ENCODE peak calls at places on chromosomes 2 and 18, in nine cellular contexts. One of them, this sample, is unnamed.

GRCh38 chr18:57428221-57429150 is 6.7 kb upstream of the ONECUT2 start:
- DNase-seq in HCT116: no peak
- DNase-seq in brain microvascular endothelial cell: no peak
- DNase-seq in fibroblast of mammary gland: no peak
- DNase-seq in left ventricle myocardium inferior: no peak
- DNase-seq in cardiac muscle cell: no peak
- DNase-seq in IMR-90: no peak
- DNase-seq in AG10803: no peak
- DNase-seq in tibial artery: no peak
- DNase-seq in this sample: no peak

GRCh38 chr2:129925381-129925780 is 54.1 kb upstream of the RAB6C start:
- DNase-seq in HCT116: no peak
- DNase-seq in fibroblast of mammary gland: no peak
- DNase-seq in cardiac muscle cell: no peak
- DNase-seq in AG10803: no peak
- DNase-seq in IMR-90: no peak
- DNase-seq in tibial artery: no peak
- DNase-seq in brain microvascular endothelial cell: no peak
- DNase-seq in left ventricle myocardium inferior: no peak
- DNase-seq in this sample: no peak

GRCh38 chr2:25336446-25336845 is 5.3 kb downstream of the DNMT3A start:
- DNase-seq in HCT116: no peak
- DNase-seq in left ventricle myocardium inferior: no peak
- DNase-seq in brain microvascular endothelial cell: no peak
- DNase-seq in fibroblast of mammary gland: no peak
- DNase-seq in IMR-90: no peak
- DNase-seq in AG10803: no peak
- DNase-seq in tibial artery: no peak
- DNase-seq in cardiac muscle cell: no peak
- DNase-seq in this sample: peak; percentile 73

GRCh38 chr18:30106356-30106755 is 936.2 kb downstream of the DSC3 start:
- DNase-seq in cardiac muscle cell: no peak
- DNase-seq in AG10803: no peak
- DNase-seq in tibial artery: no peak
- DNase-seq in left ventricle myocardium inferior: no peak
- DNase-seq in HCT116: no peak
- DNase-seq in IMR-90: no peak
- DNase-seq in fibroblast of mammary gland: no peak
- DNase-seq in brain microvascular endothelial cell: no peak
- DNase-seq in this sample: no peak

GRCh38 chr2:237702439-237703397 is 75.3 kb downstream of the LRRFIP1 start:
- DNase-seq in cardiac muscle cell: peak; percentile 87
- DNase-seq in HCT116: no peak
- DNase-seq in IMR-90: peak; percentile 75
- DNase-seq in left ventricle myocardium inferior: peak; percentile 61
- DNase-seq in tibial artery: peak; percentile 69
- DNase-seq in fibroblast of mammary gland: peak; percentile 57
- DNase-seq in brain microvascular endothelial cell: peak; percentile 89
- DNase-seq in AG10803: peak; percentile 76
- DNase-seq in this sample: peak; percentile 85

GRCh38 chr2:38751847-38752410 is 768 bp upstream of the SRSF7 start:
- DNase-seq in HCT116: no peak
- DNase-seq in tibial artery: no peak
- DNase-seq in AG10803: no peak
- DNase-seq in cardiac muscle cell: no peak
- DNase-seq in left ventricle myocardium inferior: no peak
- DNase-seq in brain microvascular endothelial cell: peak; percentile 25
- DNase-seq in IMR-90: peak; percentile 29
- DNase-seq in fibroblast of mammary gland: peak; percentile 40
- DNase-seq in this sample: no peak

GRCh38 chr2:84938194-84938879 is 32.6 kb upstream of the KCMF1 start:
- DNase-seq in tibial artery: no peak
- DNase-seq in IMR-90: no peak
- DNase-seq in cardiac muscle cell: no peak
- DNase-seq in fibroblast of mammary gland: peak; percentile 38
- DNase-seq in left ventricle myocardium inferior: no peak
- DNase-seq in HCT116: peak; percentile 45
- DNase-seq in brain microvascular endothelial cell: no peak
- DNase-seq in AG10803: peak; percentile 71
- DNase-seq in this sample: peak; percentile 10

GRCh38 chr2:67169417-67170140 is 227.6 kb upstream of the ETAA1 start:
- DNase-seq in left ventricle myocardium inferior: no peak
- DNase-seq in cardiac muscle cell: no peak
- DNase-seq in tibial artery: no peak
- DNase-seq in IMR-90: peak; percentile 56
- DNase-seq in brain microvascular endothelial cell: peak; percentile 18
- DNase-seq in AG10803: peak; percentile 37
- DNase-seq in fibroblast of mammary gland: peak; percentile 72
- DNase-seq in HCT116: no peak
- DNase-seq in this sample: no peak

GRCh38 chr18:45879681-45880655 is 54.5 kb downstream of the SIGLEC15 start:
- DNase-seq in IMR-90: peak; percentile 65
- DNase-seq in AG10803: peak; percentile 57
- DNase-seq in tibial artery: peak; percentile 51
- DNase-seq in cardiac muscle cell: peak; percentile 76
- DNase-seq in left ventricle myocardium inferior: peak; percentile 60
- DNase-seq in brain microvascular endothelial cell: peak; percentile 47
- DNase-seq in HCT116: peak; percentile 23
- DNase-seq in fibroblast of mammary gland: peak; percentile 67
- DNase-seq in this sample: peak; percentile 84

GRCh38 chr18:9419956-9420631 is 55.2 kb upstream of the RALBP1 start:
- DNase-seq in brain microvascular endothelial cell: peak; percentile 26
- DNase-seq in left ventricle myocardium inferior: no peak
- DNase-seq in fibroblast of mammary gland: peak; percentile 14
- DNase-seq in tibial artery: no peak
- DNase-seq in AG10803: peak; percentile 84
- DNase-seq in cardiac muscle cell: peak; percentile 9
- DNase-seq in HCT116: no peak
- DNase-seq in IMR-90: peak; percentile 33
- DNase-seq in this sample: no peak

GRCh38 chr2:74010087-74010541 is 25.4 kb downstream of the TET3 start:
- DNase-seq in tibial artery: no peak
- DNase-seq in fibroblast of mammary gland: no peak
- DNase-seq in AG10803: no peak
- DNase-seq in HCT116: no peak
- DNase-seq in IMR-90: no peak
- DNase-seq in cardiac muscle cell: peak; percentile 72
- DNase-seq in brain microvascular endothelial cell: no peak
- DNase-seq in left ventricle myocardium inferior: no peak
- DNase-seq in this sample: no peak

GRCh38 chr2:74007120-74007519 is 22.4 kb downstream of the TET3 start:
- DNase-seq in HCT116: no peak
- DNase-seq in brain microvascular endothelial cell: peak; percentile 26
- DNase-seq in left ventricle myocardium inferior: no peak
- DNase-seq in cardiac muscle cell: no peak
- DNase-seq in tibial artery: no peak
- DNase-seq in fibroblast of mammary gland: peak; percentile 78
- DNase-seq in AG10803: peak; percentile 49
- DNase-seq in IMR-90: peak; percentile 32
- DNase-seq in this sample: no peak

GRCh38 chr2:74011246-74011645 is 26.5 kb downstream of the TET3 start:
- DNase-seq in IMR-90: no peak
- DNase-seq in HCT116: no peak
- DNase-seq in left ventricle myocardium inferior: no peak
- DNase-seq in brain microvascular endothelial cell: no peak
- DNase-seq in tibial artery: no peak
- DNase-seq in AG10803: no peak
- DNase-seq in fibroblast of mammary gland: no peak
- DNase-seq in cardiac muscle cell: no peak
- DNase-seq in this sample: no peak

GRCh38 chr2:74009577-74009976 is 24.9 kb downstream of the TET3 start:
- DNase-seq in brain microvascular endothelial cell: no peak
- DNase-seq in left ventricle myocardium inferior: no peak
- DNase-seq in IMR-90: no peak
- DNase-seq in cardiac muscle cell: no peak
- DNase-seq in AG10803: no peak
- DNase-seq in HCT116: no peak
- DNase-seq in fibroblast of mammary gland: no peak
- DNase-seq in tibial artery: no peak
- DNase-seq in this sample: no peak

GRCh38 chr2:74008761-74009395 is 24.2 kb downstream of the TET3 start:
- DNase-seq in AG10803: no peak
- DNase-seq in fibroblast of mammary gland: no peak
- DNase-seq in brain microvascular endothelial cell: no peak
- DNase-seq in cardiac muscle cell: peak; percentile 45
- DNase-seq in IMR-90: no peak
- DNase-seq in tibial artery: no peak
- DNase-seq in left ventricle myocardium inferior: no peak
- DNase-seq in HCT116: no peak
- DNase-seq in this sample: no peak
- H3K4me3 ChIP-seq in AG10803: no peak overlapping the region
- H3K4me3 ChIP-seq in fibroblast of mammary gland: no peak overlapping the region
- H3K4me3 ChIP-seq in brain microvascular endothelial cell: no peak overlapping the region
- H3K4me3 ChIP-seq in cardiac muscle cell: no peak overlapping the region
- H3K4me3 ChIP-seq in IMR-90: no peak overlapping the region
- H3K4me3 ChIP-seq in tibial artery: no peak overlapping the region
- H3K4me3 ChIP-seq in left ventricle myocardium inferior: no peak overlapping the region
- H3K4me3 ChIP-seq in HCT116: no peak overlapping the region
- H3K4me3 ChIP-seq in this sample: no peak overlapping the region

GRCh38 chr2:47010176-47010575 is 94.6 kb upstream of the MCFD2 start:
- DNase-seq in fibroblast of mammary gland: no peak
- DNase-seq in tibial artery: no peak
- DNase-seq in HCT116: no peak
- DNase-seq in cardiac muscle cell: no peak
- DNase-seq in brain microvascular endothelial cell: no peak
- DNase-seq in IMR-90: no peak
- DNase-seq in left ventricle myocardium inferior: no peak
- DNase-seq in AG10803: no peak
- DNase-seq in this sample: no peak

GRCh38 chr2:47007826-47008225 is 92.2 kb upstream of the MCFD2 start:
- DNase-seq in IMR-90: no peak
- DNase-seq in AG10803: no peak
- DNase-seq in fibroblast of mammary gland: no peak
- DNase-seq in brain microvascular endothelial cell: no peak
- DNase-seq in left ventricle myocardium inferior: no peak
- DNase-seq in cardiac muscle cell: no peak
- DNase-seq in tibial artery: no peak
- DNase-seq in HCT116: no peak
- DNase-seq in this sample: no peak

GRCh38 chr2:47009368-47009767 is 93.8 kb upstream of the MCFD2 start:
- DNase-seq in cardiac muscle cell: no peak
- DNase-seq in fibroblast of mammary gland: no peak
- DNase-seq in AG10803: no peak
- DNase-seq in left ventricle myocardium inferior: no peak
- DNase-seq in HCT116: no peak
- DNase-seq in IMR-90: no peak
- DNase-seq in tibial artery: no peak
- DNase-seq in brain microvascular endothelial cell: no peak
- DNase-seq in this sample: no peak

GRCh38 chr2:47007221-47007825 is 91.7 kb upstream of the MCFD2 start:
- DNase-seq in AG10803: no peak
- DNase-seq in cardiac muscle cell: no peak
- DNase-seq in left ventricle myocardium inferior: no peak
- DNase-seq in HCT116: no peak
- DNase-seq in IMR-90: no peak
- DNase-seq in brain microvascular endothelial cell: no peak
- DNase-seq in fibroblast of mammary gland: no peak
- DNase-seq in tibial artery: no peak
- DNase-seq in this sample: no peak

GRCh38 chr2:47008381-47009280 is 93.0 kb upstream of the MCFD2 start:
- DNase-seq in tibial artery: peak; percentile 75
- DNase-seq in HCT116: no peak
- DNase-seq in cardiac muscle cell: peak; percentile 75
- DNase-seq in left ventricle myocardium inferior: peak; percentile 63
- DNase-seq in AG10803: peak; percentile 86
- DNase-seq in IMR-90: peak; percentile 69
- DNase-seq in fibroblast of mammary gland: peak; percentile 49
- DNase-seq in brain microvascular endothelial cell: peak; percentile 53
- DNase-seq in this sample: peak; percentile 84
- H3K4me3 ChIP-seq in tibial artery: no peak overlapping the region
- H3K4me3 ChIP-seq in HCT116: no peak overlapping the region
- H3K4me3 ChIP-seq in cardiac muscle cell: no peak overlapping the region
- H3K4me3 ChIP-seq in left ventricle myocardium inferior: peak overlapping the region; percentile 32
- H3K4me3 ChIP-seq in AG10803: no peak overlapping the region
- H3K4me3 ChIP-seq in IMR-90: no peak overlapping the region
- H3K4me3 ChIP-seq in fibroblast of mammary gland: no peak overlapping the region
- H3K4me3 ChIP-seq in brain microvascular endothelial cell: no peak overlapping the region
- H3K4me3 ChIP-seq in this sample: no peak overlapping the region

DNA sequence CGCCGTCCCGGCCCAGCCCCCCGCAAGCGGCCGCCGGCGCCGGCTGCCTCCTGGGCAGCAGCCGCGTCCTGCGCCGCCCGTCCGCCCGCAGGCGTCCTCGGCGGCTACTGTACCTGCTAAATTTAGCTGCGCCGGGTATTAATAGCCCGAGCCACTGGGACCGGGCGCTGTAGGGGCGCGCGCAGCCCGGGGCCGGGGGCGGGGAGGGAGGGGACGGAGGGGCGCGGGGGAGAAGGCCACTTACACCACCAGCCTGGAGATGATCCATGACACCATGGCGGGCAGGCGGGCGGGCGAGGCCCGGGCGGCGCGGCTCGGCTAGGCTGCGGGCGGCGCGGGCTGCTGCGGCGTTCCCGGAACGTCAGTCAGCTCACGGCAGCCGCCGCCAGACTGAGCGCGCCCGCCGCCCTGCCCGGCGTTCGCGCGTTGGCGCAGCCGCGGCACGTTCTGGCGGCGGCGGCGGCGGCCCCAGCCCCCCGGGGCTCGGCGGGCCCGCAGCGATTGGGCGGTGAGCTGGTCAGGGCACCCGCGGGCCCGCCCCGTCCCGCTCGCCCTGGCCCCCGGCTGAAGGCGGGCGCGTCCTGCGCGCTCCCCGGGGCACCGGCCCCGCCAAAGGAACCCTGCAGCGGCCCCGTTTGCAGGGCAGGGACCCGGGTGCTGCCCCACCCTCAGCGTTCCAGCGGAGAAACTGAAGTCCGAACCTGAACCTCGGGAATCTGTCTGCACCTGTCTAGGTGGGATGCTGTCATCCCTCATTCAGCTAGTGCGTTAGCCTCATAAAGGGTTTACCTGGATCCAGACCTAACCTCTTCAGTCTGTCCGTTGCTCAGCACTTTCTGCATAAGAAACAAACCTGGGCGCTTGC is at the start of gene REEP1:
- DNase-seq in fibroblast of mammary gland: no peak
- DNase-seq in brain microvascular endothelial cell: no peak
- DNase-seq in HCT116: no peak
- DNase-seq in cardiac muscle cell: peak; percentile 10
- DNase-seq in left ventricle myocardium inferior: peak; percentile 40
- DNase-seq in tibial artery: no peak
- DNase-seq in AG10803: no peak
- DNase-seq in IMR-90: no peak
- DNase-seq in this sample: peak; percentile 55
- H3K4me3 ChIP-seq in fibroblast of mammary gland: peak within 1 kb of the TSS; percentile 1
- H3K4me3 ChIP-seq in brain microvascular endothelial cell: peak within 1 kb of the TSS; percentile 30
- H3K4me3 ChIP-seq in HCT116: peak within 1 kb of the TSS; percentile 49
- H3K4me3 ChIP-seq in cardiac muscle cell: peak within 1 kb of the TSS; percentile 76
- H3K4me3 ChIP-seq in left ventricle myocardium inferior: peak within 1 kb of the TSS; percentile 76
- H3K4me3 ChIP-seq in tibial artery: peak within 1 kb of the TSS; percentile 77
- H3K4me3 ChIP-seq in AG10803: peak within 1 kb of the TSS; percentile 7
- H3K4me3 ChIP-seq in IMR-90: no peak within 1 kb of the TSS
- H3K4me3 ChIP-seq in this sample: peak within 1 kb of the TSS; percentile 85

DNA sequence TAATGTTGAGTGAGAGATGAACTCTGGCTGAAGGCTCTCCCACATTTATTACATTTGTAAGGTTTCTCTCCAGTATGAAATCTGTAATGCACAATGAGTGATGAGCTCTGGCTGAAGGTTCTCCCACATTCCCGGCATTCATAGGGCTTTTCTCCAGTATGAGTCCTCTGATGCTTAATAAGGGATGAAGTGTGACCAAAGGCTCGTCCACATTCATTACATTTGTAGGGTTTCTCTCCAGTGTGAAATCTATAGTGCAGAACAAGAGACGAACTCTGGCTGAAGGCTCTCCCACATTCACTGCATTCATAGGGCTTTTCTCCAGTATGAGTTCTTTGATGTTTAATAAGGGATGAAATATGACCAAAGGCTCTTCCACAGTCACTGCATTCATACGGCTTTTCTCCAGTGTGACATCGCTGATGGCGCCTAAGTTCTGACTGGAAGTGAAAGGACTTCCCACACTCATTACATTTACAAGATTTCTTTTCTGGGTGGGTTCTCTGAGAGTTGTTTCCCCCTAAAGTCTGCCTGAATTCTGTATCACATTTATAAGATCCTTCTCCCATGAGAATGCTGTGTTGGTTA is 10.2 kb downstream of the ZNF514 start:
- DNase-seq in cardiac muscle cell: no peak
- DNase-seq in IMR-90: no peak
- DNase-seq in fibroblast of mammary gland: peak; percentile 11
- DNase-seq in tibial artery: no peak
- DNase-seq in HCT116: no peak
- DNase-seq in AG10803: no peak
- DNase-seq in left ventricle myocardium inferior: no peak
- DNase-seq in brain microvascular endothelial cell: no peak
- DNase-seq in this sample: no peak
- H3K4me3 ChIP-seq in cardiac muscle cell: no peak overlapping the region
- H3K4me3 ChIP-seq in IMR-90: no peak overlapping the region
- H3K4me3 ChIP-seq in fibroblast of mammary gland: no peak overlapping the region
- H3K4me3 ChIP-seq in tibial artery: no peak overlapping the region
- H3K4me3 ChIP-seq in HCT116: no peak overlapping the region
- H3K4me3 ChIP-seq in AG10803: no peak overlapping the region
- H3K4me3 ChIP-seq in left ventricle myocardium inferior: no peak overlapping the region
- H3K4me3 ChIP-seq in brain microvascular endothelial cell: no peak overlapping the region
- H3K4me3 ChIP-seq in this sample: no peak overlapping the region